ENCODE peak calls at places on chromosomes 7 and 10, in seven cellular contexts. One of them, this sample, is unnamed.

GRCh38 chr10:5537684-5538083 is 12.9 kb downstream of the CALML3 start:
- DNase-seq in PC-9: no peak
- DNase-seq in uterus: no peak
- DNase-seq in GM10248: no peak
- DNase-seq in lower leg skin: no peak
- DNase-seq in CD14-positive monocyte: no peak
- DNase-seq in suprapubic skin: peak; percentile 22
- DNase-seq in this sample: no peak

GRCh38 chr10:89235073-89235798 is 16.3 kb downstream of the LIPA start:
- DNase-seq in PC-9: no peak
- DNase-seq in uterus: no peak
- DNase-seq in GM10248: no peak
- DNase-seq in lower leg skin: peak; percentile 80
- DNase-seq in CD14-positive monocyte: peak; percentile 84
- DNase-seq in suprapubic skin: peak; percentile 91
- DNase-seq in this sample: no peak

GRCh38 chr10:71461917-71462641 is 65.4 kb downstream of the CDH23 start:
- DNase-seq in PC-9: no peak
- DNase-seq in uterus: no peak
- DNase-seq in GM10248: no peak
- DNase-seq in lower leg skin: no peak
- DNase-seq in CD14-positive monocyte: no peak
- DNase-seq in suprapubic skin: no peak
- DNase-seq in this sample: no peak

GRCh38 chr10:60335708-60336107 is 54.0 kb downstream of the ANK3 start:
- DNase-seq in PC-9: no peak
- DNase-seq in uterus: no peak
- DNase-seq in GM10248: no peak
- DNase-seq in lower leg skin: no peak
- DNase-seq in CD14-positive monocyte: no peak
- DNase-seq in suprapubic skin: no peak
- DNase-seq in this sample: no peak

GRCh38 chr10:101843032-101843991 is at the start of gene KCNIP2:
- DNase-seq in PC-9: no peak
- DNase-seq in uterus: no peak
- DNase-seq in GM10248: peak; percentile 82
- DNase-seq in lower leg skin: no peak
- DNase-seq in CD14-positive monocyte: no peak
- DNase-seq in suprapubic skin: no peak
- DNase-seq in this sample: no peak

GRCh38 chr10:86506062-86506461 is 15.5 kb downstream of the WAPL start:
- DNase-seq in PC-9: no peak
- DNase-seq in uterus: no peak
- DNase-seq in GM10248: no peak
- DNase-seq in lower leg skin: no peak
- DNase-seq in CD14-positive monocyte: no peak
- DNase-seq in suprapubic skin: no peak
- DNase-seq in this sample: no peak

GRCh38 chr7:105387621-105388372 is 924 bp downstream of the SRPK2 start:
- DNase-seq in PC-9: peak; percentile 62
- DNase-seq in uterus: peak; percentile 58
- DNase-seq in GM10248: peak; percentile 78
- DNase-seq in lower leg skin: peak; percentile 29
- DNase-seq in CD14-positive monocyte: no peak
- DNase-seq in suprapubic skin: peak; percentile 73
- DNase-seq in this sample: peak; percentile 86

GRCh38 chr7:155580367-155580766 is 34.0 kb upstream of the CNPY1 start:
- DNase-seq in PC-9: no peak
- DNase-seq in uterus: no peak
- DNase-seq in GM10248: no peak
- DNase-seq in lower leg skin: no peak
- DNase-seq in CD14-positive monocyte: no peak
- DNase-seq in suprapubic skin: peak; percentile 14
- DNase-seq in this sample: no peak

GRCh38 chr7:2980406-2981102 is 63.1 kb downstream of the CARD11 start:
- DNase-seq in PC-9: no peak
- DNase-seq in uterus: no peak
- DNase-seq in GM10248: peak; percentile 52
- DNase-seq in lower leg skin: no peak
- DNase-seq in CD14-positive monocyte: no peak
- DNase-seq in suprapubic skin: peak; percentile 48
- DNase-seq in this sample: no peak

DNA sequence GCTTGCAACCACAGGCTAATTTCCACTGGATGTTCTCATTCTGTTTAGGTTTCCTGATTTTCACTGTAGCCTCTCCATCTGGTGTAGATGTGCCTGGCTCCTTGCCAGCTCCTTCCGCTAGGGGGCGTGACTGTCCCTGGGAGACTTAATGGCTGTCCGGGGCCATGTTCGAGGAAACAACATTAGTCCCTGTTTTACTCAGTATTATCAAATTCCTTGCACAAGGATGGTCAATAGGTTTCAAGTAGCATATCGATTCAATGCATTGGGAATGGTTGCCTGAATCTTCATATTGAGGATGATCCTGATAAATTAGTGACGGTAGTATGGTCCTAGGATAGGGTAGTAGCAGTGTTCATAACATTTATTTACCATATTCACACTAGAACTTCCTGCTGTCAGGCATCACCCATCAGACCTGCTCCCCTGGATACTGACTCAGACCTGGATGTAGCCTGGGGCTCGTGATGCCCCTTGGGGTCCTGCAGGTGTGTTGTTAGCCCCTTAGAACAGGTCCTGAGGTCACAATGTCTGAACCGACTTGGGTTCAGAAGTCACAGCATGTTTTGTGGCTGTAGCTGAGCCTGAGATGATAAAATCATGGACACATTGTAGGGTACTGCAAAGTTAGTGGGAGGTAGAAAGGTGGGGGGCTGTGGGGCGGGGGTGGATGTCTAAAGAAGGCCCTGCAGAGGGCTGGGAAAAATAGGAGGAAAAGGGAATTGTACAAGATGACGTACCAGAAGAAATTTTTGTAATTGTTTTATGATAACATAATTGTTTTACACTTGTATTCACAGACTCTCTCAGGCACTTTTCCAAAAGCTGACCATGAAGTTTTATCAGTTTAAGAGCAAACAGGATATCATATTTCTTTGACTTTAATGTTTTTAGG is 8.9 kb upstream of the EXOC6 start:
- DNase-seq in PC-9: no peak
- DNase-seq in uterus: peak; percentile 31
- DNase-seq in GM10248: peak; percentile 25
- DNase-seq in lower leg skin: no peak
- DNase-seq in CD14-positive monocyte: peak; percentile 52
- DNase-seq in suprapubic skin: no peak
- DNase-seq in this sample: no peak
- TF ChIP-seq CTCF in PC-9: no peak
- TF ChIP-seq CTCF in uterus: no peak
- TF ChIP-seq CTCF in GM10248: peak; percentile 23
- TF ChIP-seq CTCF in lower leg skin: no peak
- TF ChIP-seq CTCF in CD14-positive monocyte: peak; percentile 55
- TF ChIP-seq CTCF in suprapubic skin: no peak
- TF ChIP-seq CTCF in this sample: peak; percentile 43

GRCh38 chr10:74238031-74238431 is 87.0 kb downstream of the ADK start:
- DNase-seq in PC-9: peak; percentile 60
- DNase-seq in uterus: no peak
- DNase-seq in GM10248: no peak
- DNase-seq in lower leg skin: no peak
- DNase-seq in CD14-positive monocyte: no peak
- DNase-seq in suprapubic skin: no peak
- DNase-seq in this sample: no peak

GRCh38 chr10:74231375-74231774 is 80.4 kb downstream of the ADK start:
- DNase-seq in PC-9: peak; percentile 54
- DNase-seq in uterus: no peak
- DNase-seq in GM10248: no peak
- DNase-seq in lower leg skin: no peak
- DNase-seq in CD14-positive monocyte: no peak
- DNase-seq in suprapubic skin: no peak
- DNase-seq in this sample: no peak

GRCh38 chr10:74233281-74233680 is 82.3 kb downstream of the ADK start:
- DNase-seq in PC-9: no peak
- DNase-seq in uterus: no peak
- DNase-seq in GM10248: no peak
- DNase-seq in lower leg skin: no peak
- DNase-seq in CD14-positive monocyte: no peak
- DNase-seq in suprapubic skin: no peak
- DNase-seq in this sample: no peak

DNA sequence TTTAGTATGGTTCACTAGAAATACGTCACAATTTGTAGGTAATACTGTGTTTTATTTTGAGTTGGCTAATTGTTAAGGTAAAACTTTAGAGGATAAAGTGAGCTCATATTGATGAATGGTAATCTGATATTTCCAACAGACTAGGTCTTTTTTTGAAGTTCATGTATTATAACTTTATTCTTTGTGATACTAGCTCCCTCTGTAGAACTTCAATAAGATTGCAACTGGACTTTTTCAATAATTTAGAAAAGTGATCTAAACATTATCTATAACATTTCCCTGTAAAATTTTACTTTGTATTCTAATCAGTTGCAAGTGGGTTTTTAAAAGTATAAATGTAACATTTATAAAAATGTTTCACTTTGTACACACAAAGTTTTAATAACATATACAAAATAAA is 83.5 kb downstream of the ADK start:
- DNase-seq in PC-9: no peak
- DNase-seq in uterus: no peak
- DNase-seq in GM10248: no peak
- DNase-seq in lower leg skin: no peak
- DNase-seq in CD14-positive monocyte: no peak
- DNase-seq in suprapubic skin: no peak
- DNase-seq in this sample: no peak
- TF ChIP-seq CTCF in PC-9: peak; percentile 73
- TF ChIP-seq CTCF in uterus: peak; percentile 21
- TF ChIP-seq CTCF in GM10248: peak; percentile 46
- TF ChIP-seq CTCF in lower leg skin: no peak
- TF ChIP-seq CTCF in CD14-positive monocyte: peak; percentile 55
- TF ChIP-seq CTCF in suprapubic skin: no peak
- TF ChIP-seq CTCF in this sample: peak; percentile 61

DNA sequence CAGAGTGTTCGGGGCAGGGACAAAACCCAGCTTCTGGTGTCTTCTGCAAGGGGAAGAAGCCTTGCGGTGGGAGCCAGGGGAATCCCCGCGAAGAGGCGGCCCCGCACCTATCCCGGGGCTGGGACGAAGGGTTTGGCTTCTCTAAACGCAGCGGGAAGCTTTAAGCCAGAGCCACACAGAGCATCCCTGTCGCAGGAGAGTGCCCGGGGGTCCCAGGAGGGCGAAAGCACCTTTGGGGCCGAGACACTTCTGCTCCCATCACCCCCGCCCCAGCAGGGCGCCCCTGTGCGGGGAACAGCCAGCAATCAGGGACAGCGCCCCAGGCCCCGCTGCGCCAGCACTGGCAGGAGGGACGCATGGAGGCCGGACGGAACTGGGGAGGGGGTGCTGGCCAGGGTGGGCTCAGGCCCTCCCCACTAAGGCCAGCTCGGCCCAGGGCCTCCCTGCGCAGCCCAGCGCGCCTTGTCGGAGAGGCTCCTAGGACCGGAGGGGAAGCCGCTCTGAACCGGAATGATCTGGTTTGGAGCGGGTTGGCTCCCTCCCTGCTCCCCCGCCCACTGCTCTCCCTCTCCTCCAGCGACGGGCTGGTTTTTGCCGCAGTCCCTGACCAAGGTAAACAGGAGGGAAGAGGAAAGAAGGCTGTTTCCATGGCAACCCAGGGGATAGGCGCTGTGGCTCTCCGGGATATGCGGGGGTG is 63.9 kb downstream of the TMEM209 start:
- DNase-seq in PC-9: no peak
- DNase-seq in uterus: peak; percentile 70
- DNase-seq in GM10248: peak; percentile 52
- DNase-seq in lower leg skin: peak; percentile 63
- DNase-seq in CD14-positive monocyte: no peak
- DNase-seq in suprapubic skin: no peak
- DNase-seq in this sample: peak; percentile 85
- TF ChIP-seq CTCF in PC-9: no peak
- TF ChIP-seq CTCF in uterus: no peak
- TF ChIP-seq CTCF in GM10248: no peak
- TF ChIP-seq CTCF in lower leg skin: no peak
- TF ChIP-seq CTCF in CD14-positive monocyte: no peak
- TF ChIP-seq CTCF in suprapubic skin: no peak
- TF ChIP-seq CTCF in this sample: no peak

DNA sequence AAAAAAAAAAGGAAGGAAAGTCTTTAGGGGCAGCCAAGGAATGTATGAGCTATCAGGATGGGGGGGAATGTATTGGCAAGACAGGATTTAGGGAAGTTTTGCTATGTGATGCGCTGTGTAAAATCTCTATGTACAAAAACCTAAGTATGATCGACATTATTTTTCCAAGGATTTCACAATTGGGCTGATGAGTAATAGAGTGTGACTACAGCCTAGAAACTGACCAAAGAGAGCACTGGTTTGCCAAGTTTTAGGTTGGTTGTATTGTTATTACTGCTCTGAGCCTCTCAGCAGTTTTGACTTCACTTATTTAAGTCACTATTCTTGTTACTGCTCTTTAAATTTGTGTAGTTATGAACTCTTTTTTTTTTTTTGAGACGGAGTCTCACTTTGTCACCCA is 107.3 kb downstream of the NRCAM start:
- DNase-seq in PC-9: no peak
- DNase-seq in uterus: no peak
- DNase-seq in GM10248: no peak
- DNase-seq in lower leg skin: no peak
- DNase-seq in CD14-positive monocyte: no peak
- DNase-seq in suprapubic skin: no peak
- DNase-seq in this sample: no peak
- TF ChIP-seq CTCF in PC-9: no peak
- TF ChIP-seq CTCF in uterus: no peak
- TF ChIP-seq CTCF in GM10248: no peak
- TF ChIP-seq CTCF in lower leg skin: no peak
- TF ChIP-seq CTCF in CD14-positive monocyte: no peak
- TF ChIP-seq CTCF in suprapubic skin: no peak
- TF ChIP-seq CTCF in this sample: no peak

DNA sequence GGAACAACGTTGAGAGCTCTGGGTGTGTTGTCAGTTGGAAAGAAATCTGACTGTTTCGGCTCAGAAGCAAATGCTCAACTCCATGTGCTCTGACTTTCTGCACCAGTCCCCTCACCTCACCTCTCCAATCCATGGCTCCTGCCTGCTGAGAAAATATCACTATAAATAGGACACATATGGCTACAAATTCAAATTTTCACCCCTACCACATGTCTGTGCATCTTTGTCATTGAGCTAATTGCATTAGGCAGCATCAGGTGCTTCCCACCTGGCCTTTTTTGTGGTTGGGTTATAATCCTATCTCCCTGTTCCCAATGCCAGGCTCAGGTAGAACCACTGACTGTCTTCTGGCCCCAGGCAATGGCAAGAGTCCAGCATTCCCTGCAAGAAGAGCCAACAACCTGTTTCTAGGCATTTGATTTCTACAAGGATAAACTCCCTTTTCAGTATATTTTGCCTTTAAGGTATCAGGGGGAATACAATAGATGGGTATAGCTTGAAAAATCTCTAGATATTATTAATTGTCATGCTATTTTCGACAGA is 142.6 kb upstream of the LSM8 start:
- DNase-seq in PC-9: peak; percentile 40
- DNase-seq in uterus: no peak
- DNase-seq in GM10248: no peak
- DNase-seq in lower leg skin: no peak
- DNase-seq in CD14-positive monocyte: no peak
- DNase-seq in suprapubic skin: no peak
- DNase-seq in this sample: no peak
- TF ChIP-seq CTCF in PC-9: no peak
- TF ChIP-seq CTCF in uterus: no peak
- TF ChIP-seq CTCF in GM10248: no peak
- TF ChIP-seq CTCF in lower leg skin: no peak
- TF ChIP-seq CTCF in CD14-positive monocyte: no peak
- TF ChIP-seq CTCF in suprapubic skin: no peak
- TF ChIP-seq CTCF in this sample: no peak

GRCh38 chr10:98262571-98262970 is 5.4 kb downstream of the LOXL4 start:
- DNase-seq in PC-9: no peak
- DNase-seq in uterus: no peak
- DNase-seq in GM10248: no peak
- DNase-seq in lower leg skin: no peak
- DNase-seq in CD14-positive monocyte: no peak
- DNase-seq in suprapubic skin: no peak
- DNase-seq in this sample: peak; percentile 63
- TF ChIP-seq CTCF in PC-9: peak; percentile 67
- TF ChIP-seq CTCF in uterus: no peak
- TF ChIP-seq CTCF in GM10248: peak; percentile 23
- TF ChIP-seq CTCF in lower leg skin: no peak
- TF ChIP-seq CTCF in CD14-positive monocyte: peak; percentile 72
- TF ChIP-seq CTCF in suprapubic skin: no peak
- TF ChIP-seq CTCF in this sample: peak; percentile 45

This sample was measured in osteocyte.